ENCODE peak calls at places on chromosomes 5 and 9, in four cellular contexts. Z, X, S and R are unnamed samples.

GRCh38 chr5:150488519-150489357 is 19.2 kb upstream of the NDST1 start:
- DNase-seq in S (peak), X (peak), Z (peak), R (peak)

GRCh38 chr5:150582281-150582791 is 58.1 kb upstream of the SYNPO start:
- DNase-seq in Z (no peak), X (peak), S (peak), R (no peak)

GRCh38 chr5:997001-997474 is 11.6 kb upstream of the NKD2 start:
- DNase-seq in Z (no peak), S (no peak), X (no peak), R (no peak)

GRCh38 chr5:61805101-61805500 is 473.0 kb downstream of the ZSWIM6 start:
- DNase-seq in S (no peak), X (peak), Z (no peak), R (peak)

GRCh38 chr9:95494416-95495371 is 22.1 kb downstream of the PTCH1 start:
- DNase-seq in Z (no peak), S (peak), X (no peak), R (no peak)

GRCh38 chr5:73391441-73391871 is 57.1 kb downstream of the FOXD1 start:
- DNase-seq in X (peak), Z (no peak), S (no peak), R (peak)

GRCh38 chr9:113274474-113275146 is 762 bp downstream of the CDC26 start:
- DNase-seq in S (no peak), X (peak), Z (no peak), R (peak)

GRCh38 chr9:28668158-28668557 is 1094.9 kb upstream of the C9orf72 start:
- DNase-seq in X (no peak), Z (no peak), S (no peak), R (no peak)

GRCh38 chr5:166430491-166431319 is 1860.7 kb upstream of the WWC1 start:
- DNase-seq in S (no peak), X (no peak), Z (no peak), R (no peak)

GRCh38 chr5:10467281-10468198 is 25.9 kb downstream of the ROPN1L start:
- DNase-seq in X (peak), S (peak), Z (no peak), R (peak)

GRCh38 chr5:134184155-134185135 is 7.7 kb upstream of the SKP1 start:
- DNase-seq in X (peak), Z (peak), S (peak), R (peak)

GRCh38 chr9:10054456-10054855 is 558.3 kb downstream of the PTPRD start:
- DNase-seq in S (no peak), Z (no peak), X (no peak), R (no peak)

GRCh38 chr5:142845954-142846398 is 75.8 kb downstream of the ARHGAP26 start:
- DNase-seq in X (no peak), S (no peak), Z (no peak), R (no peak)

DNA sequence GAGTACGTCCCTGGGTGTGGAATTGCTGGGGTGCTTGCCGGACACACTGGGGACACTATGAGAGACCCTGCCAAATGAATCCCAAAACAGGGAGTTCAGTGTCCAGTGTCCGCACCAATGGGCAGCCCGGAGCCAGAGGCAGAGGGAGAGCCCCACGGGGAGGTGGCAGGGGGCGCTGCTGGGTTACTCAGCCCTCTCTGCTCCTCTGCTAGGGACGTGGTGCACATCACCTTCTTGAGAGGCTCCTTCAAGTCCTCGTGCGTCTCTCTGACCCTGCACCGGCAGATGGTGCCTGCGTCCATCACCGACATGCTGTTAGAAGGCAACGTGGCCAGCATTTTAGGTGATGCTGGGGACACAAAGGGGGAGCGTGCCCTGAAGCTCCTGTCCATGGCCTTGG is 20.8 kb downstream of the STKLD1 start:
- DNase-seq in S (peak), X (peak), Z (no peak), R (no peak)
- TF ChIP-seq CTCF in S (no peak), X (peak), Z (no peak), R (peak)

DNA sequence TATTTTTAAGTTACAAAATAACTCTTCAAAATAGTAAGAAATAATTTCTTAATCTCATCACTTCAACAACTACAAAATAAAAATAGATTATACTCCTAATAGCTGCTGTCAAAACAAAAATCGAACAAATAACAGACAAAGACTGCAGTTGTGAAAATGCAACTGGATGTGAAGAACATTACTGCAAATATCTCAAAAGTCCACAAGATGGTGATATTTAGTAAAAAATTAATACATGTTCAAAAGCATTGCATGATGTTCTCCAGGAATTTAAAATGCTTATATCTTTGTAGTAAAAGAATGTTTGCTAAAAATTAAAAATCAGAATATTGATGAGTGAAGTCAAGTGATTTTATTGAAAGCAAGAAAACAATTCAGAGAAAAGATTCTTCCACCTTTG is 66.2 kb downstream of the MPDZ start:
- DNase-seq in X (peak), S (no peak), Z (no peak), R (peak)
- TF ChIP-seq CTCF in X (peak), S (no peak), Z (peak), R (peak)

DNA sequence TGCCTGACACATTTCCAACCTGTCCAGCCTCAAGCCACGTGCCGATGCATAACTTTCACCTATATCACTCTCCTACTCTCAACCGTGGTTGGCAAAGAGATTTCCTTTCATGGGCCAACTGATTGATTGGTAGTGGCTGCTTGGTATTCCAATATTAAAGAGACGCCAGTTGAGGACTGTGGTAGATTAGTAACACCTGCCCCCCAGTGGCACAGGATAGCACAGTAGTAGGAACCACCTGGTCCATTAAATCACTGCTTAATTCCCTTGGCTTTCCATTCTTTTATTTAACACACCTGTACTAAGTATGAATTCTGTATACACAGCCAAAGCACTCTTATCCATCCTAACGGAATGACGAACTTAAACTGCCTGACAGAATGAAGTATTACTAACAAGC is 19.1 kb upstream of the FOXB2 start:
- DNase-seq in X (no peak), Z (no peak), S (no peak), R (no peak)
- TF ChIP-seq CTCF in X (no peak), Z (no peak), S (no peak), R (no peak)

GRCh38 chr9:127209948-127210621 is 54.5 kb upstream of the GARNL3 start:
- DNase-seq in Z (no peak), X (no peak), S (no peak), R (no peak)

GRCh38 chr9:127211983-127212382 is 52.6 kb upstream of the GARNL3 start:
- DNase-seq in S (no peak), X (no peak), Z (no peak), R (no peak)

GRCh38 chr9:127209220-127209619 is 55.4 kb upstream of the GARNL3 start:
- DNase-seq in S (no peak), X (no peak), Z (no peak), R (no peak)

GRCh38 chr9:127212453-127212852 is 52.1 kb upstream of the GARNL3 start:
- DNase-seq in Z (no peak), S (no peak), X (no peak), R (no peak)

GRCh38 chr9:127210851-127211730 is 53.5 kb upstream of the GARNL3 start:
- DNase-seq in S (no peak), X (no peak), Z (no peak), R (no peak)
- TF ChIP-seq CTCF in S (no peak), X (no peak), Z (no peak), R (no peak)

GRCh38 chr9:35918780-35919179 is 9.5 kb downstream of the SPAAR start:
- DNase-seq in X (no peak), S (no peak), Z (no peak), R (no peak)
- TF ChIP-seq CTCF in X (no peak), S (no peak), Z (no peak), R (no peak)

GRCh38 chr9:137025120-137025966 is 2.7 kb downstream of the ABCA2 start:
- DNase-seq in X (no peak), Z (no peak), S (peak), R (no peak)
- TF ChIP-seq CTCF in X (no peak), Z (no peak), S (peak), R (no peak)

GRCh38 chr5:179275381-179275878 is 69.8 kb downstream of the ADAMTS2 start:
- DNase-seq in Z (no peak), S (no peak), X (no peak), R (peak)

GRCh38 chr5:179273074-179273435 is 72.2 kb downstream of the ADAMTS2 start:
- DNase-seq in Z (peak), X (no peak), S (no peak), R (no peak)

GRCh38 chr5:179273441-179274145 is 71.7 kb downstream of the ADAMTS2 start:
- DNase-seq in X (no peak), S (no peak), Z (no peak), R (no peak)

GRCh38 chr5:179275941-179276837 is 69.1 kb downstream of the ADAMTS2 start:
- DNase-seq in X (peak), Z (peak), S (peak), R (peak)

GRCh38 chr5:179274321-179275315 is 70.6 kb downstream of the ADAMTS2 start:
- DNase-seq in X (no peak), S (no peak), Z (no peak), R (no peak)
- TF ChIP-seq CTCF in X (peak), S (no peak), Z (no peak), R (peak)

DNA sequence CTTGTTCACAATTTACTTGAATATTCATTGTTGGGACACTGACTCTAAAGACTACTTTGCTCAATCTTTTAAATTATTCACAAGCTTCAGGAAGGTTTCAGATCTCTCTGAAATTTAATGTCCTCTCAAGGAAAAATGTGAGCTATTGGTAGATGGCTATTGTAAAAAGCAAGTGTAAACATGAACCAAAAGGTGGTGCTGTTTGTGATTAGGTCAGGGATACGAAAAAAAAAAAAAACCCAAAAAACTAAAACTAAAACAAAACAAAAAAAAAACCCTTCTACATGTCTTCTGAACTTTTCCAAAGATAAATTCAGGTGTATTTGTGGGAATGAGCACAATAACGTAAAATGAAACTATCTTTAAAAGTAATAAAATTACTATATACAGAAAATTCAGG is 193.8 kb downstream of the SLF1 start:
- DNase-seq in Z (no peak), S (no peak), X (no peak), R (no peak)
- TF ChIP-seq CTCF in Z (no peak), S (no peak), X (no peak), R (peak)

GRCh38 chr9:86947146-86948081 is at the start of gene GAS1:
- DNase-seq in Z (peak), S (peak), X (peak), R (peak)

GRCh38 chr9:86944974-86945867 is 2.1 kb downstream of the GAS1 start:
- DNase-seq in X (no peak), S (no peak), Z (peak), R (no peak)

GRCh38 chr9:86943871-86944240 is 3.5 kb downstream of the GAS1 start:
- DNase-seq in S (no peak), X (no peak), Z (peak), R (no peak)

GRCh38 chr9:86946712-86947145 is 577 bp downstream of the GAS1 start:
- DNase-seq in X (peak), S (peak), Z (no peak), R (peak)

DNA sequence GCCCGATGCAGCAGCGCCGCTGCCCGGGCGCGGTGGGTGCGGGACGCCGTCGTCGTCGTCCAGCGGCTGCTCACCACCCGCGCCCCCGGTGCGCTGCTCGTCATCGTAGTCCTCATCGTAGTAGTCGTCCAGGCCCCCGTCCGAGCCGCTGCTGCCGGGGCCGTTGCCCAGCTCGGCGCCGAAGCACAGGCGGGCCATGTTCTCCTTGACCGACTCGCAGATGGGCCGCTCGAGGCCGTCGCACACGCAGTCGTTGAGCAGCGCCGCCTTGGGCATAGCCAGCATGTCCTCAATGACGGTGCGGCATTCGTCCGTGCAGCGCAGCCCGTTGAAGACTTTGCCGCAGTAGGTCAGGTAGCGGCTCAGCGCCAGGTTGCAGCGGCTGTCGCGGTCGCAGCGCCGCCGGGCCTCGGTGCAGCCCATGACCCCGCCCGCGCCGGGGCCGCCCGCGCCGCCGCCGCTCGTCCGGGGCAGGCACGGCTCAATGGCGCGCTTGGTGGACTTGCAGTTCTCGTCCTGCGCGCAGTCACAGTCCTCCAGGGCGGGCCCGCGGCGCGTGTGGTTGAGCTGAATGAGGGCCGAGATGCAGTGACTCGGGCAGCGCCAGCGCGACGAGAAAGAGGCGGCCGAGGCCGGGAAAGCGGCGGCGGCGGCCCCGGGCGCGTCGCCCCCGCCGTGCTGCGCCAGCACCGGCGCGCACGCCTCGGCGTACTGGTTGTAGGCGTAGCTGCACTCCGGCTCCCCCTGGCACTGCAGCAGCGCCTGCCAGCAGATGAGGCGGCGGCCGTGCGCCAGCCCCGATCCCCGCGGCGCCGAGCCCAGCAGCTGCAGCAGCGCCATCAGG is 1.2 kb downstream of the GAS1 start:
- DNase-seq in S (peak), Z (peak), X (peak), R (peak)
- TF ChIP-seq CTCF in S (no peak), Z (peak), X (no peak), R (peak)